ENCODE peak calls at places on chromosome 9, in four cellular contexts. One of them, this sample, is unnamed.

GRCh38 chr9:93133641-93134017 is 422 bp downstream of the NINJ1 start:
- DNase-seq in OCI-LY7: no peak
- DNase-seq in A549: peak; percentile 54
- DNase-seq in CD8-positive, alpha-beta T cell: peak; percentile 27
- DNase-seq in this sample: peak; percentile 74

GRCh38 chr9:72680593-72681317 is 159.3 kb downstream of the TMC1 start:
- DNase-seq in OCI-LY7: no peak
- DNase-seq in CD8-positive, alpha-beta T cell: no peak
- DNase-seq in A549: no peak
- DNase-seq in this sample: no peak

GRCh38 chr9:69466151-69466550 is 141.1 kb downstream of the ENTREP1 start:
- DNase-seq in OCI-LY7: no peak
- DNase-seq in CD8-positive, alpha-beta T cell: no peak
- DNase-seq in A549: no peak
- DNase-seq in this sample: no peak

GRCh38 chr9:130445268-130445983 is 665 bp downstream of the ASS1 start:
- DNase-seq in CD8-positive, alpha-beta T cell: no peak
- DNase-seq in A549: no peak
- DNase-seq in OCI-LY7: no peak
- DNase-seq in this sample: no peak

GRCh38 chr9:94081864-94082468 is 2.3 kb upstream of the PTPDC1 start:
- DNase-seq in OCI-LY7: no peak
- DNase-seq in A549: no peak
- DNase-seq in CD8-positive, alpha-beta T cell: no peak
- DNase-seq in this sample: no peak

GRCh38 chr9:112048924-112049785 is 125.9 kb downstream of the SUSD1 start:
- DNase-seq in A549: no peak
- DNase-seq in CD8-positive, alpha-beta T cell: no peak
- DNase-seq in OCI-LY7: no peak
- DNase-seq in this sample: no peak

GRCh38 chr9:83281306-83282255 is 218.6 kb upstream of the RASEF start:
- DNase-seq in CD8-positive, alpha-beta T cell: no peak
- DNase-seq in A549: peak; percentile 23
- DNase-seq in OCI-LY7: no peak
- DNase-seq in this sample: no peak

GRCh38 chr9:91951944-91952520 is 2.0 kb upstream of the ROR2 start:
- DNase-seq in CD8-positive, alpha-beta T cell: no peak
- DNase-seq in OCI-LY7: no peak
- DNase-seq in A549: no peak
- DNase-seq in this sample: no peak

GRCh38 chr9:95434116-95435073 is 82.4 kb downstream of the PTCH1 start:
- DNase-seq in CD8-positive, alpha-beta T cell: no peak
- DNase-seq in OCI-LY7: peak; percentile 16
- DNase-seq in A549: no peak
- DNase-seq in this sample: no peak

GRCh38 chr9:106657951-106658350 is 205.0 kb upstream of the ZNF462 start:
- DNase-seq in OCI-LY7: no peak
- DNase-seq in A549: no peak
- DNase-seq in CD8-positive, alpha-beta T cell: no peak
- DNase-seq in this sample: no peak

GRCh38 chr9:72592501-72593403 is 71.3 kb downstream of the TMC1 start:
- DNase-seq in OCI-LY7: peak; percentile 52
- DNase-seq in A549: peak; percentile 78
- DNase-seq in CD8-positive, alpha-beta T cell: no peak
- DNase-seq in this sample: peak; percentile 65

GRCh38 chr9:13110766-13111400 is 168.6 kb downstream of the MPDZ start:
- DNase-seq in OCI-LY7: no peak
- DNase-seq in A549: no peak
- DNase-seq in CD8-positive, alpha-beta T cell: no peak
- DNase-seq in this sample: no peak

GRCh38 chr9:26775405-26775804 is 117.2 kb downstream of the CAAP1 start:
- DNase-seq in CD8-positive, alpha-beta T cell: no peak
- DNase-seq in OCI-LY7: no peak
- DNase-seq in A549: no peak
- DNase-seq in this sample: no peak

GRCh38 chr9:114503009-114503408 is 2.3 kb downstream of the WHRN start:
- DNase-seq in CD8-positive, alpha-beta T cell: no peak
- DNase-seq in A549: no peak
- DNase-seq in OCI-LY7: peak; percentile 61
- DNase-seq in this sample: no peak

GRCh38 chr9:93953492-93954435 is 1.4 kb downstream of the BARX1 start:
- DNase-seq in A549: no peak
- DNase-seq in CD8-positive, alpha-beta T cell: no peak
- DNase-seq in OCI-LY7: no peak
- DNase-seq in this sample: no peak

GRCh38 chr9:135225619-135226228 is 138.3 kb downstream of the OLFM1 start:
- DNase-seq in CD8-positive, alpha-beta T cell: no peak
- DNase-seq in OCI-LY7: no peak
- DNase-seq in A549: no peak
- DNase-seq in this sample: no peak

GRCh38 chr9:93097496-93098205 is 1.6 kb downstream of the CARD19 start:
- DNase-seq in OCI-LY7: no peak
- DNase-seq in CD8-positive, alpha-beta T cell: no peak
- DNase-seq in A549: no peak
- DNase-seq in this sample: no peak

GRCh38 chr9:13971415-13971814 is 342.5 kb downstream of the NFIB start:
- DNase-seq in CD8-positive, alpha-beta T cell: no peak
- DNase-seq in A549: no peak
- DNase-seq in OCI-LY7: no peak
- DNase-seq in this sample: no peak

GRCh38 chr9:117073539-117074336 is 341.1 kb downstream of the ASTN2 start:
- DNase-seq in A549: peak; percentile 21
- DNase-seq in CD8-positive, alpha-beta T cell: no peak
- DNase-seq in OCI-LY7: peak; percentile 1
- DNase-seq in this sample: peak; percentile 34

GRCh38 chr9:123642291-123643278 is 286.6 kb downstream of the CRB2 start:
- DNase-seq in OCI-LY7: no peak
- DNase-seq in CD8-positive, alpha-beta T cell: no peak
- DNase-seq in A549: no peak
- DNase-seq in this sample: no peak

GRCh38 chr9:89497978-89498844 is at the start of gene SEMA4D:
- DNase-seq in A549: peak; percentile 70
- DNase-seq in OCI-LY7: peak; percentile 67
- DNase-seq in CD8-positive, alpha-beta T cell: no peak
- DNase-seq in this sample: peak; percentile 77

GRCh38 chr9:85688361-85688760 is 53.4 kb downstream of the AGTPBP1 start:
- DNase-seq in CD8-positive, alpha-beta T cell: no peak
- DNase-seq in A549: no peak
- DNase-seq in OCI-LY7: no peak
- DNase-seq in this sample: no peak

GRCh38 chr9:28810375-28811075 is 1237.2 kb upstream of the C9orf72 start:
- DNase-seq in A549: peak; percentile 55
- DNase-seq in CD8-positive, alpha-beta T cell: no peak
- DNase-seq in OCI-LY7: no peak
- DNase-seq in this sample: no peak

GRCh38 chr9:3323714-3324113 is 202.1 kb downstream of the RFX3 start:
- DNase-seq in A549: no peak
- DNase-seq in CD8-positive, alpha-beta T cell: no peak
- DNase-seq in OCI-LY7: no peak
- DNase-seq in this sample: no peak

GRCh38 chr9:130225586-130225985 is 40.0 kb upstream of the HMCN2 start:
- DNase-seq in CD8-positive, alpha-beta T cell: no peak
- DNase-seq in OCI-LY7: no peak
- DNase-seq in A549: no peak
- DNase-seq in this sample: no peak

DNA sequence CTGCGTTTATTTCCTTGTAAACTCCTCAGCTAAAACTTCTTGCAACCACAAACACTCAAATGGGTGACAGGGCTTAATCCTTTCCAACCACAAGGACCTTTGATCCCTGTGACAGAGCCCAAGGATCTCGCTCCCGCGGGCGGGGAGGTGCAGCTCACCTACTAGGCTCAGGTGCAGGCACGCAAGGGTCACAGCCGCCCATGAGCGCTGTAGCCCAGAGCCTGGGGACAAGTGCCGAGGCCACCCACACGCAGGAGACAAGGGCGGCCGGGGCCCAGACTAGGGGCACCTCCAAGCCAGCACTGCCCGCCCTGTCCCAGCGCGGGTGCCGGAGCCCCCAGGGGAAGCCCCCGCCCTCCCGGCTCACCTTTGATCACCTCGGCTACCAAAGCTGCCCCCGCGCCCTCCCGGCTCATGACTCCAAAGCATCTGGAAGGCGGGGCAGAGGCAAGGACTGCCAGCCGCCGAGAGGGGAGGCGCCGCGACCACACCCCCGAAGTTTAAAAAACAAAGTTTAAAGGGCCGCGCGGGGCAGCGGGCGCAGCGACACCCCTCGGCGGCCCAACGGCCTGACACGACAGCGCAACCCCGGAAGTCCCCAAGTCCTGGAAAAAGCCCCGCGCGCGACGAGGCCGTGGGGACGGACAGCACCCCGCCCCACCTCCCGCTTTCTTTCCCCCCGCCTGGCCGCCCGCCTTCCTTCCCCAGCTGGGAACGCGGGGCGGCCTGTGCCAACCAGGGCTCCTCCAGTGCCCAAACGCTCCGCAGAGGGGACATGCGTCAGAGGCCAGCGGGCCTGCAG is 53.0 kb downstream of the CDC14B start:
- DNase-seq in CD8-positive, alpha-beta T cell: peak; percentile 57
- DNase-seq in A549: peak; percentile 77
- DNase-seq in OCI-LY7: peak; percentile 74
- DNase-seq in this sample: peak; percentile 75
- H3K4me3 ChIP-seq in CD8-positive, alpha-beta T cell: peak overlapping the region; percentile 76
- H3K4me3 ChIP-seq in A549: peak overlapping the region; percentile 64
- H3K4me3 ChIP-seq in OCI-LY7: peak overlapping the region; percentile 66
- H3K4me3 ChIP-seq in this sample: peak overlapping the region; percentile 62

GRCh38 chr9:128150594-128151342 is 1.5 kb downstream of the LCN2 start:
- DNase-seq in CD8-positive, alpha-beta T cell: no peak
- DNase-seq in OCI-LY7: peak; percentile 50
- DNase-seq in A549: peak; percentile 42
- DNase-seq in this sample: peak; percentile 37
- TF ChIP-seq CTCF in CD8-positive, alpha-beta T cell: no peak
- TF ChIP-seq CTCF in OCI-LY7: peak; percentile 71
- TF ChIP-seq CTCF in A549: peak; percentile 9
- TF ChIP-seq CTCF in this sample: peak; percentile 51

DNA sequence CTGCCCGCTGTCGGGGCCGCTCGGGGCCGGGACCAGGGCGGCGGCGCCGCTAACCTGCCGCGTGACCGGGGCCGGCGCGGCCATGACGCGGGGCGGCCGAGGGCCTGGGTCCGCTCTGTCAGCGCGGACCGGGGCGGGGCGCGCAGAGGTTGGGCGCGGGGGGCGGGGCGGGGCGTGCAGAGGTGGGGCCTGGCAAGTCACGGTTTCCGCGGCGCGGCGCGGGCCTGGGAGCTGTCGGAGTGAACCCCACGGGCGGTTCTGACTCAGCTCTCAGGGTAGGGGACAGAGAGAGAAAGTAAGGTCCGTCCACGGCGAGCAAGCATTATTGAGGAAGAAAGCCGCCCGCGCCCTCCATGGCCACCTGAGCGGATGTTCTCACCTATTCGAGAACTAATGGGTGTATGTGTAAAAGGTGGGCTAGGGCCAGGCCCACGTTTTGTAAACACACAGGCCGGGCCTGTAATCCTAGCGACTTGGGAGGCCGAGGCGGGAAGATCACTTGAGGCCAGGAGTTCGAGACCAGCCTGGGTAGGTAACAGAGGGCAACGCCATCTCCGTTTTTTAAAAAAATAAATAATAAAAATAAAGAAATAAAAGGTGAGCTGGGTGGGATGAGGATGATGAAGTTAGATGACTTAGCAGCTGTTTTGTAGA is at the start of gene PRXL2C:
- DNase-seq in CD8-positive, alpha-beta T cell: peak; percentile 67
- DNase-seq in A549: peak; percentile 77
- DNase-seq in OCI-LY7: no peak
- DNase-seq in this sample: peak; percentile 72
- H3K4me3 ChIP-seq in CD8-positive, alpha-beta T cell: peak within 1 kb of the TSS; percentile 71
- H3K4me3 ChIP-seq in A549: peak within 1 kb of the TSS; percentile 64
- H3K4me3 ChIP-seq in OCI-LY7: no peak within 1 kb of the TSS
- H3K4me3 ChIP-seq in this sample: peak within 1 kb of the TSS; percentile 54

GRCh38 chr9:137069508-137070071 is 767 bp downstream of the SAPCD2 start:
- DNase-seq in OCI-LY7: peak; percentile 56
- DNase-seq in CD8-positive, alpha-beta T cell: no peak
- DNase-seq in A549: no peak
- DNase-seq in this sample: no peak

GRCh38 chr9:137066096-137066861 is 4.1 kb downstream of the SAPCD2 start:
- DNase-seq in OCI-LY7: no peak
- DNase-seq in A549: no peak
- DNase-seq in CD8-positive, alpha-beta T cell: no peak
- DNase-seq in this sample: no peak

GRCh38 chr9:137068539-137069507 is 1.5 kb downstream of the SAPCD2 start:
- DNase-seq in OCI-LY7: no peak
- DNase-seq in A549: no peak
- DNase-seq in CD8-positive, alpha-beta T cell: no peak
- DNase-seq in this sample: no peak

GRCh38 chr9:137070201-137070905 is at the start of gene SAPCD2:
- DNase-seq in CD8-positive, alpha-beta T cell: peak; percentile 66
- DNase-seq in OCI-LY7: peak; percentile 95
- DNase-seq in A549: peak; percentile 88
- DNase-seq in this sample: peak; percentile 93

DNA sequence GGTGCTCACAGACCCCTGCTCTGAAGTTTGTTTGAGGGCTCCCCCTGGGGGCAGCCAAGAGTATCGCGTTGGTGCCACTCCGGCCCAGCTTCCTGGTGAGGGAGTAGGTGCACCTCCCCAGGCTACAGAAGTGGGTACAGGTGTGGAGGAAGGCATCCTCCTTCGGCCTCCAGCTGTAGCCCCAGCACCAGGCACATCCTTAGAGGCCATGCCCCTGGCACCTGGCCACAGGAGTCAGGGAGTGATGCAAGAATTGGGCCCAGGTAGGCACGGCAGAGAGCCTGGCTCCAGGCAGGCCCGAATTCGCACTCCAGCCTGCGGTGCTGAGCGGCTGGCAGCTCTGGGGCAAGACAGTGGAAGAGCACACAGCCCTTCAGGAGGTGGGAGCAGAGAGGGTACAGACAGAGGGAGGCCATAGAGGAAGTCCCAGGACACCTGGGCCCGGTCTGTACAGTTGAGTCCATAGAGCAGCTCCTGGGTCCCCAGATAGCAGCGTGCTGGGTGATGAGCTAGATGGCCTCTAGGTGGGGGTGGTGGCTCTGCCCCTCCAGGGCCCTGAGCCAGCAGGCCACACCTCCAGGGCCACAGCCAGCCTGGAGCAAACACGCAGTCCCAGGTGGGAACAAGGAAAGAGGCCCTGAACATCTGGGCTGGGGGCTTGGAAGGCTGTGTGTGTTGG is 2.4 kb downstream of the SAPCD2 start:
- DNase-seq in OCI-LY7: peak; percentile 94
- DNase-seq in A549: peak; percentile 88
- DNase-seq in CD8-positive, alpha-beta T cell: peak; percentile 75
- DNase-seq in this sample: peak; percentile 93
- TF ChIP-seq CTCF in OCI-LY7: peak; percentile 77
- TF ChIP-seq CTCF in A549: peak; percentile 73
- TF ChIP-seq CTCF in CD8-positive, alpha-beta T cell: peak; percentile 73
- TF ChIP-seq CTCF in this sample: peak; percentile 85

GRCh38 chr9:133056533-133056932 is 5.2 kb upstream of the CEL start:
- DNase-seq in A549: no peak
- DNase-seq in CD8-positive, alpha-beta T cell: no peak
- DNase-seq in OCI-LY7: no peak
- DNase-seq in this sample: no peak

GRCh38 chr9:133057006-133057405 is 4.8 kb upstream of the CEL start:
- DNase-seq in OCI-LY7: no peak
- DNase-seq in CD8-positive, alpha-beta T cell: no peak
- DNase-seq in A549: no peak
- DNase-seq in this sample: no peak

GRCh38 chr9:133054966-133055365 is 6.8 kb upstream of the CEL start:
- DNase-seq in OCI-LY7: no peak
- DNase-seq in A549: no peak
- DNase-seq in CD8-positive, alpha-beta T cell: no peak
- DNase-seq in this sample: no peak

GRCh38 chr9:133054194-133054890 is 7.4 kb upstream of the CEL start:
- DNase-seq in OCI-LY7: no peak
- DNase-seq in A549: no peak
- DNase-seq in CD8-positive, alpha-beta T cell: no peak
- DNase-seq in this sample: no peak

GRCh38 chr9:133055788-133056420 is 5.9 kb upstream of the CEL start:
- DNase-seq in CD8-positive, alpha-beta T cell: no peak
- DNase-seq in OCI-LY7: no peak
- DNase-seq in A549: no peak
- DNase-seq in this sample: no peak
- H3K4me3 ChIP-seq in CD8-positive, alpha-beta T cell: no peak overlapping the region
- H3K4me3 ChIP-seq in OCI-LY7: no peak overlapping the region
- H3K4me3 ChIP-seq in A549: no peak overlapping the region
- H3K4me3 ChIP-seq in this sample: no peak overlapping the region